ENCODE peak calls at places on chromosomes 1 and 21, in ten cellular contexts. One of them, this sample, is unnamed.

GRCh38 chr1:221793439-221794078 is 51.7 kb upstream of the DUSP10 start:
- DNase-seq in ascending aorta: no peak
- DNase-seq in sigmoid colon: no peak
- DNase-seq in esophagus squamous epithelium: no peak
- DNase-seq in lower leg skin: no peak
- DNase-seq in progenitor cell of endocrine pancreas: no peak
- DNase-seq in AG10803: no peak
- DNase-seq in WTC11: no peak
- DNase-seq in glutamatergic neuron: no peak
- DNase-seq in AG09319: no peak
- DNase-seq in this sample: no peak

GRCh38 chr1:7623886-7624285 is 147.2 kb upstream of the VAMP3 start:
- DNase-seq in ascending aorta: no peak
- DNase-seq in sigmoid colon: no peak
- DNase-seq in esophagus squamous epithelium: no peak
- DNase-seq in lower leg skin: no peak
- DNase-seq in progenitor cell of endocrine pancreas: no peak
- DNase-seq in AG10803: no peak
- DNase-seq in WTC11: no peak
- DNase-seq in glutamatergic neuron: no peak
- DNase-seq in AG09319: no peak
- DNase-seq in this sample: no peak

GRCh38 chr1:92951141-92951582 is 10.1 kb downstream of the DIPK1A start:
- DNase-seq in ascending aorta: no peak
- DNase-seq in sigmoid colon: no peak
- DNase-seq in esophagus squamous epithelium: no peak
- DNase-seq in lower leg skin: no peak
- DNase-seq in progenitor cell of endocrine pancreas: no peak
- DNase-seq in AG10803: peak
- DNase-seq in WTC11: no peak
- DNase-seq in glutamatergic neuron: no peak
- DNase-seq in AG09319: peak
- DNase-seq in this sample: no peak

GRCh38 chr1:85330711-85331290 is 54.4 kb upstream of the BCL10 start:
- DNase-seq in ascending aorta: no peak
- DNase-seq in sigmoid colon: no peak
- DNase-seq in esophagus squamous epithelium: no peak
- DNase-seq in lower leg skin: no peak
- DNase-seq in progenitor cell of endocrine pancreas: no peak
- DNase-seq in AG10803: peak
- DNase-seq in WTC11: no peak
- DNase-seq in glutamatergic neuron: no peak
- DNase-seq in AG09319: peak
- DNase-seq in this sample: no peak

GRCh38 chr1:187892640-187893039 is 1063.9 kb downstream of the PLA2G4A start:
- DNase-seq in ascending aorta: no peak
- DNase-seq in sigmoid colon: no peak
- DNase-seq in esophagus squamous epithelium: no peak
- DNase-seq in lower leg skin: no peak
- DNase-seq in progenitor cell of endocrine pancreas: no peak
- DNase-seq in AG10803: no peak
- DNase-seq in WTC11: no peak
- DNase-seq in glutamatergic neuron: no peak
- DNase-seq in AG09319: no peak
- DNase-seq in this sample: no peak

GRCh38 chr1:230831706-230832105 is 36.6 kb downstream of the C1orf198 start:
- DNase-seq in ascending aorta: no peak
- DNase-seq in sigmoid colon: no peak
- DNase-seq in esophagus squamous epithelium: no peak
- DNase-seq in lower leg skin: no peak
- DNase-seq in progenitor cell of endocrine pancreas: no peak
- DNase-seq in AG10803: no peak
- DNase-seq in WTC11: no peak
- DNase-seq in glutamatergic neuron: no peak
- DNase-seq in AG09319: no peak
- DNase-seq in this sample: no peak

GRCh38 chr1:153277852-153278251 is 18.4 kb downstream of the LORICRIN start:
- DNase-seq in ascending aorta: no peak
- DNase-seq in sigmoid colon: no peak
- DNase-seq in esophagus squamous epithelium: no peak
- DNase-seq in lower leg skin: no peak
- DNase-seq in progenitor cell of endocrine pancreas: no peak
- DNase-seq in AG10803: no peak
- DNase-seq in WTC11: peak
- DNase-seq in glutamatergic neuron: no peak
- DNase-seq in AG09319: no peak
- DNase-seq in this sample: no peak

GRCh38 chr21:14120091-14120734 is 90.5 kb downstream of the LIPI start:
- DNase-seq in ascending aorta: no peak
- DNase-seq in sigmoid colon: no peak
- DNase-seq in esophagus squamous epithelium: no peak
- DNase-seq in lower leg skin: no peak
- DNase-seq in progenitor cell of endocrine pancreas: no peak
- DNase-seq in AG10803: peak
- DNase-seq in WTC11: peak
- DNase-seq in glutamatergic neuron: peak
- DNase-seq in AG09319: no peak
- DNase-seq in this sample: no peak

GRCh38 chr1:241641748-241642592 is 1.8 kb upstream of the CHML start:
- DNase-seq in ascending aorta: no peak
- DNase-seq in sigmoid colon: no peak
- DNase-seq in esophagus squamous epithelium: no peak
- DNase-seq in lower leg skin: no peak
- DNase-seq in progenitor cell of endocrine pancreas: no peak
- DNase-seq in AG10803: peak
- DNase-seq in WTC11: no peak
- DNase-seq in glutamatergic neuron: no peak
- DNase-seq in AG09319: no peak
- DNase-seq in this sample: no peak

GRCh38 chr21:42864812-42865211 is 14.5 kb downstream of the WDR4 start:
- DNase-seq in ascending aorta: no peak
- DNase-seq in sigmoid colon: no peak
- DNase-seq in esophagus squamous epithelium: no peak
- DNase-seq in lower leg skin: no peak
- DNase-seq in progenitor cell of endocrine pancreas: no peak
- DNase-seq in AG10803: peak
- DNase-seq in WTC11: no peak
- DNase-seq in glutamatergic neuron: no peak
- DNase-seq in AG09319: no peak
- DNase-seq in this sample: no peak

GRCh38 chr1:231517076-231517475 is 11.4 kb upstream of the TSNAX start:
- DNase-seq in ascending aorta: no peak
- DNase-seq in sigmoid colon: no peak
- DNase-seq in esophagus squamous epithelium: no peak
- DNase-seq in lower leg skin: no peak
- DNase-seq in progenitor cell of endocrine pancreas: no peak
- DNase-seq in AG10803: peak
- DNase-seq in WTC11: no peak
- DNase-seq in glutamatergic neuron: no peak
- DNase-seq in AG09319: no peak
- DNase-seq in this sample: no peak

GRCh38 chr1:23774174-23774880 is 3.9 kb upstream of the PITHD1 start:
- DNase-seq in ascending aorta: no peak
- DNase-seq in sigmoid colon: no peak
- DNase-seq in esophagus squamous epithelium: no peak
- DNase-seq in lower leg skin: peak
- DNase-seq in progenitor cell of endocrine pancreas: no peak
- DNase-seq in AG10803: no peak
- DNase-seq in WTC11: no peak
- DNase-seq in glutamatergic neuron: no peak
- DNase-seq in AG09319: no peak
- DNase-seq in this sample: no peak

GRCh38 chr1:204828352-204828850 is 42.3 kb upstream of the NFASC start:
- DNase-seq in ascending aorta: no peak
- DNase-seq in sigmoid colon: peak
- DNase-seq in esophagus squamous epithelium: no peak
- DNase-seq in lower leg skin: no peak
- DNase-seq in progenitor cell of endocrine pancreas: peak
- DNase-seq in AG10803: peak
- DNase-seq in WTC11: peak
- DNase-seq in glutamatergic neuron: peak
- DNase-seq in AG09319: peak
- DNase-seq in this sample: no peak

GRCh38 chr1:166839600-166840308 is 479 bp downstream of the POGK start:
- DNase-seq in ascending aorta: no peak
- DNase-seq in sigmoid colon: peak
- DNase-seq in esophagus squamous epithelium: no peak
- DNase-seq in lower leg skin: peak
- DNase-seq in progenitor cell of endocrine pancreas: peak
- DNase-seq in AG10803: peak
- DNase-seq in WTC11: peak
- DNase-seq in glutamatergic neuron: peak
- DNase-seq in AG09319: no peak
- DNase-seq in this sample: no peak
- TF ChIP-seq CTCF in ascending aorta: no peak
- TF ChIP-seq CTCF in sigmoid colon: peak
- TF ChIP-seq CTCF in esophagus squamous epithelium: no peak
- TF ChIP-seq CTCF in lower leg skin: no peak
- TF ChIP-seq CTCF in progenitor cell of endocrine pancreas: peak
- TF ChIP-seq CTCF in AG10803: peak
- TF ChIP-seq CTCF in WTC11: no peak
- TF ChIP-seq CTCF in glutamatergic neuron: no peak
- TF ChIP-seq CTCF in AG09319: peak
- TF ChIP-seq CTCF in this sample: no peak

GRCh38 chr1:4213599-4213998 is 313.5 kb upstream of the C1orf174 start:
- DNase-seq in ascending aorta: no peak
- DNase-seq in sigmoid colon: no peak
- DNase-seq in esophagus squamous epithelium: no peak
- DNase-seq in lower leg skin: peak
- DNase-seq in progenitor cell of endocrine pancreas: no peak
- DNase-seq in AG10803: no peak
- DNase-seq in WTC11: no peak
- DNase-seq in glutamatergic neuron: no peak
- DNase-seq in AG09319: no peak
- DNase-seq in this sample: no peak

GRCh38 chr1:4214826-4215225 is 314.8 kb upstream of the C1orf174 start:
- DNase-seq in ascending aorta: no peak
- DNase-seq in sigmoid colon: no peak
- DNase-seq in esophagus squamous epithelium: no peak
- DNase-seq in lower leg skin: peak
- DNase-seq in progenitor cell of endocrine pancreas: no peak
- DNase-seq in AG10803: no peak
- DNase-seq in WTC11: no peak
- DNase-seq in glutamatergic neuron: no peak
- DNase-seq in AG09319: no peak
- DNase-seq in this sample: no peak

GRCh38 chr1:4212796-4213195 is 312.7 kb upstream of the C1orf174 start:
- DNase-seq in ascending aorta: no peak
- DNase-seq in sigmoid colon: no peak
- DNase-seq in esophagus squamous epithelium: no peak
- DNase-seq in lower leg skin: no peak
- DNase-seq in progenitor cell of endocrine pancreas: no peak
- DNase-seq in AG10803: no peak
- DNase-seq in WTC11: no peak
- DNase-seq in glutamatergic neuron: no peak
- DNase-seq in AG09319: no peak
- DNase-seq in this sample: no peak

GRCh38 chr1:4216231-4216630 is 316.2 kb upstream of the C1orf174 start:
- DNase-seq in ascending aorta: no peak
- DNase-seq in sigmoid colon: no peak
- DNase-seq in esophagus squamous epithelium: no peak
- DNase-seq in lower leg skin: peak
- DNase-seq in progenitor cell of endocrine pancreas: no peak
- DNase-seq in AG10803: no peak
- DNase-seq in WTC11: no peak
- DNase-seq in glutamatergic neuron: no peak
- DNase-seq in AG09319: no peak
- DNase-seq in this sample: no peak

DNA sequence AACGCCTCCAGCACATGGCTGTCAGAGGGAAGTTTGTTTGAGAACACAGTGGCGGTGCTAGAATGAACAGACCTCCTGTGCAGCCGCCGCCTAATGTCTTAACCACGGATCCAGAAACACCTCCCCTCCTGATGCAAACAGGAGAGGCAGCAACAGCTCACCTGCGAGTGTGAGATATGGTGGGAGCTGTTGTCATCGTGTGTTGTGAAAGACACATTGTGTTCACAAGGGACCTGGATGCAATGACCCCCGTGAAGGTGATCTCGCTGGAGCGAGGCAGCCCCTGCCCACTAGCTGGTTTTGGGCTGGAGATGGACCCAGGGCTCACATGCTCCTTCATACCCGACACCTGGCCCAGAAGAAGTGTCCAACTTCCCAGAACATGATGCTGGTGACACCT is 315.3 kb upstream of the C1orf174 start:
- DNase-seq in ascending aorta: no peak
- DNase-seq in sigmoid colon: no peak
- DNase-seq in esophagus squamous epithelium: no peak
- DNase-seq in lower leg skin: peak
- DNase-seq in progenitor cell of endocrine pancreas: no peak
- DNase-seq in AG10803: no peak
- DNase-seq in WTC11: no peak
- DNase-seq in glutamatergic neuron: no peak
- DNase-seq in AG09319: no peak
- DNase-seq in this sample: no peak
- TF ChIP-seq CTCF in ascending aorta: no peak
- TF ChIP-seq CTCF in sigmoid colon: no peak
- TF ChIP-seq CTCF in esophagus squamous epithelium: no peak
- TF ChIP-seq CTCF in lower leg skin: no peak
- TF ChIP-seq CTCF in progenitor cell of endocrine pancreas: no peak
- TF ChIP-seq CTCF in AG10803: no peak
- TF ChIP-seq CTCF in WTC11: no peak
- TF ChIP-seq CTCF in glutamatergic neuron: no peak
- TF ChIP-seq CTCF in AG09319: no peak
- TF ChIP-seq CTCF in this sample: no peak

GRCh38 chr21:40667964-40668363 is 179.0 kb downstream of the DSCAM start:
- DNase-seq in ascending aorta: no peak
- DNase-seq in sigmoid colon: no peak
- DNase-seq in esophagus squamous epithelium: no peak
- DNase-seq in lower leg skin: no peak
- DNase-seq in progenitor cell of endocrine pancreas: no peak
- DNase-seq in AG10803: no peak
- DNase-seq in WTC11: no peak
- DNase-seq in glutamatergic neuron: no peak
- DNase-seq in AG09319: no peak
- DNase-seq in this sample: no peak
- TF ChIP-seq CTCF in ascending aorta: no peak
- TF ChIP-seq CTCF in sigmoid colon: no peak
- TF ChIP-seq CTCF in esophagus squamous epithelium: no peak
- TF ChIP-seq CTCF in lower leg skin: no peak
- TF ChIP-seq CTCF in progenitor cell of endocrine pancreas: no peak
- TF ChIP-seq CTCF in AG10803: no peak
- TF ChIP-seq CTCF in WTC11: no peak
- TF ChIP-seq CTCF in glutamatergic neuron: no peak
- TF ChIP-seq CTCF in AG09319: no peak
- TF ChIP-seq CTCF in this sample: no peak

DNA sequence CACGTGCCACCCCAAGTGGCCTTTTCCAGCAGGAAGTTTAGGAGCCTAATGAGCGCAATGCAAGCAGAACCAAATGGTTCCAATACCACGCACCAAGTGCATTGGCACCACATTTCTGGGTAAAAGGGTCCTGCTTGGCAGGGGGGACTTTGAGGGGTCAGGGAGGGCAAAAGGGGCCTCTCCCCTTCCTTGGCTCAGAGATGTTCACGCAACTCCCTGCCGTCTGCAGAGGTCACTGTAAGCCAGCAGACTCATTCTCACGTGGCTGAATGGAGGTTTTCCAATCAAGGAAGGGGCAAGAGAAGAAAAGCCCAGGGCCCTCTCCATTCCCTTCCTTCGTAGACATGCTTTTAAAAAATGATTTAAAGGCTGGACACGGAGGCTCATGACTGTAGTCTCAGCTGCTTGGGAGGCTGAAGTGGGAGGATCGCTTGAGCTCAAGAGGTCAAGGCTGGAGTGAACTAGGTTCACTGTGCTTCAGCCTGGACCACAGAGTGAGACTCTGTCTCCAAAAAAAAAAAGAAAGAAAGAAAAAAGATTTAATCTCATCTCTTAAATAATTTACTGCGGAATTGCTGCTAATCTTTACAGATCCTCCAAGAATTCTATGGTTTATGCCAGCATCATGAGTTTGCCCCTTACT is 80.3 kb downstream of the RUNX3 start:
- DNase-seq in ascending aorta: no peak
- DNase-seq in sigmoid colon: peak
- DNase-seq in esophagus squamous epithelium: no peak
- DNase-seq in lower leg skin: no peak
- DNase-seq in progenitor cell of endocrine pancreas: no peak
- DNase-seq in AG10803: peak
- DNase-seq in WTC11: no peak
- DNase-seq in glutamatergic neuron: no peak
- DNase-seq in AG09319: no peak
- DNase-seq in this sample: no peak
- TF ChIP-seq CTCF in ascending aorta: no peak
- TF ChIP-seq CTCF in sigmoid colon: no peak
- TF ChIP-seq CTCF in esophagus squamous epithelium: peak
- TF ChIP-seq CTCF in lower leg skin: no peak
- TF ChIP-seq CTCF in progenitor cell of endocrine pancreas: peak
- TF ChIP-seq CTCF in AG10803: peak
- TF ChIP-seq CTCF in WTC11: no peak
- TF ChIP-seq CTCF in glutamatergic neuron: no peak
- TF ChIP-seq CTCF in AG09319: peak
- TF ChIP-seq CTCF in this sample: no peak